ENCODE peak calls at places on chromosomes 11 and 22, in nine cellular contexts. C, L, S, T, R, X, U, A and Q are unnamed samples.

GRCh38 chr11:102451693-102452460 is 688 bp downstream of the TMEM123 start:
- DNase-seq in C (peak), L (peak), S (peak), T (peak), R (peak), X (peak), U (peak), A (peak), Q (peak)

GRCh38 chr22:37575490-37576003 is 4.3 kb downstream of the LGALS2 start:
- DNase-seq in C (no peak), L (no peak), S (no peak), T (no peak), R (no peak), X (no peak), U (no peak), A (no peak), Q (no peak)

GRCh38 chr22:50727678-50728522 is 10.1 kb upstream of the ACR start:
- DNase-seq in C (peak), L (no peak), S (peak), T (no peak), R (no peak), X (no peak), U (no peak), A (no peak), Q (no peak)

GRCh38 chr11:61482513-61482912 is 26.0 kb upstream of the LRRC10B start:
- DNase-seq in C (no peak), L (no peak), S (no peak), T (peak), R (peak), X (no peak), U (peak), A (peak), Q (peak)

GRCh38 chr11:72712168-72712721 is 38.0 kb upstream of the PDE2A start:
- DNase-seq in C (no peak), L (peak), S (peak), T (no peak), R (no peak), X (no peak), U (no peak), A (no peak), Q (no peak)

GRCh38 chr22:23836692-23837495 is 1.9 kb downstream of the DERL3 start:
- DNase-seq in C (peak), L (no peak), S (peak), T (no peak), R (no peak), X (no peak), U (no peak), A (no peak), Q (no peak)

GRCh38 chr11:34851916-34852315 is 64.3 kb downstream of the APIP start:
- DNase-seq in C (no peak), L (no peak), S (no peak), T (no peak), R (no peak), X (no peak), U (no peak), A (no peak), Q (no peak)

GRCh38 chr11:44770401-44770800 is 43.6 kb downstream of the TSPAN18 start:
- DNase-seq in C (no peak), L (no peak), S (no peak), T (no peak), R (no peak), X (no peak), U (no peak), A (no peak), Q (no peak)

GRCh38 chr11:128689946-128690745 is 3.7 kb upstream of the FLI1 start:
- DNase-seq in C (no peak), L (no peak), S (no peak), T (no peak), R (no peak), X (no peak), U (no peak), A (no peak), Q (no peak)

GRCh38 chr11:113554531-113554930 is 79.3 kb upstream of the DRD2 start:
- DNase-seq in C (no peak), L (no peak), S (no peak), T (no peak), R (peak), X (no peak), U (no peak), A (no peak), Q (no peak)

GRCh38 chr11:3077174-3077839 is 20.1 kb upstream of the CARS1 start:
- DNase-seq in C (no peak), L (no peak), S (no peak), T (peak), R (no peak), X (peak), U (no peak), A (no peak), Q (no peak)

GRCh38 chr22:38317995-38318715 is 922 bp upstream of the CSNK1E start:
- DNase-seq in C (peak), L (peak), S (peak), T (peak), R (peak), X (peak), U (no peak), A (no peak), Q (no peak)

GRCh38 chr11:7520981-7521487 is 7.2 kb downstream of the PPFIBP2 start:
- DNase-seq in C (no peak), L (no peak), S (no peak), T (no peak), R (no peak), X (no peak), U (peak), A (no peak), Q (peak)

GRCh38 chr11:63683133-63683991 is 2.1 kb downstream of the RTN3 start:
- DNase-seq in C (no peak), L (peak), S (no peak), T (no peak), R (no peak), X (no peak), U (no peak), A (no peak), Q (no peak)

GRCh38 chr11:33697997-33698396 is 2.6 kb downstream of the C11orf91 start:
- DNase-seq in C (no peak), L (no peak), S (no peak), T (no peak), R (no peak), X (no peak), U (no peak), A (no peak), Q (no peak)

GRCh38 chr11:33701302-33701701 is 676 bp upstream of the C11orf91 start:
- DNase-seq in C (no peak), L (peak), S (no peak), T (no peak), R (no peak), X (no peak), U (no peak), A (no peak), Q (no peak)

GRCh38 chr11:65426839-65427690 is 4.5 kb downstream of the NEAT1 start:
- DNase-seq in C (peak), L (peak), S (peak), T (no peak), R (no peak), X (no peak), U (no peak), A (peak), Q (no peak)

GRCh38 chr11:45724145-45724544 is 58.7 kb upstream of the CHST1 start:
- DNase-seq in C (no peak), L (no peak), S (no peak), T (no peak), R (peak), X (no peak), U (no peak), A (no peak), Q (no peak)

GRCh38 chr11:2816941-2817421 is 68.6 kb downstream of the CDKN1C start:
- DNase-seq in C (no peak), L (peak), S (peak), T (no peak), R (no peak), X (no peak), U (no peak), A (no peak), Q (no peak)

GRCh38 chr11:11857769-11858168 is 16.0 kb downstream of the USP47 start:
- DNase-seq in C (no peak), L (no peak), S (no peak), T (peak), R (no peak), X (peak), U (no peak), A (no peak), Q (no peak)

GRCh38 chr11:11845066-11845465 is 3.3 kb downstream of the USP47 start:
- DNase-seq in C (no peak), L (no peak), S (no peak), T (peak), R (no peak), X (no peak), U (no peak), A (peak), Q (no peak)

GRCh38 chr11:9577551-9577950 is 4.1 kb downstream of the WEE1 start:
- DNase-seq in C (no peak), L (peak), S (no peak), T (no peak), R (no peak), X (no peak), U (no peak), A (no peak), Q (no peak)

GRCh38 chr22:28239941-28240340 is 320.9 kb upstream of the PITPNB start:
- DNase-seq in C (no peak), L (no peak), S (no peak), T (no peak), R (no peak), X (no peak), U (no peak), A (no peak), Q (no peak)

GRCh38 chr11:87889126-87889525 is 286.1 kb downstream of the RAB38 start:
- DNase-seq in C (no peak), L (peak), S (no peak), T (no peak), R (no peak), X (no peak), U (no peak), A (no peak), Q (no peak)

GRCh38 chr11:86021390-86021789 is 47.5 kb downstream of the PICALM start:
- DNase-seq in C (no peak), L (no peak), S (no peak), T (no peak), R (no peak), X (no peak), U (no peak), A (no peak), Q (no peak)

GRCh38 chr11:68927280-68928107 is 23.8 kb downstream of the IGHMBP2 start:
- DNase-seq in C (no peak), L (no peak), S (no peak), T (no peak), R (no peak), X (no peak), U (peak), A (no peak), Q (peak)

GRCh38 chr11:61335355-61335710 is 2.3 kb downstream of the TKFC start:
- DNase-seq in C (no peak), L (no peak), S (no peak), T (no peak), R (no peak), X (no peak), U (no peak), A (no peak), Q (no peak)

GRCh38 chr11:91091564-91091963 is 868.7 kb upstream of the CHORDC1 start:
- DNase-seq in C (no peak), L (no peak), S (no peak), T (no peak), R (no peak), X (no peak), U (no peak), A (no peak), Q (no peak)

GRCh38 chr22:28051787-28052356 is 132.8 kb upstream of the PITPNB start:
- DNase-seq in C (peak), L (peak), S (peak), T (peak), R (peak), X (peak), U (peak), A (peak), Q (peak)

GRCh38 chr11:57776101-57776511 is 14.5 kb downstream of the CTNND1 start:
- DNase-seq in C (no peak), L (no peak), S (no peak), T (no peak), R (peak), X (no peak), U (no peak), A (no peak), Q (no peak)

GRCh38 chr11:68311155-68312116 is 955 bp upstream of the LRP5 start:
- DNase-seq in C (peak), L (no peak), S (no peak), T (no peak), R (no peak), X (no peak), U (no peak), A (no peak), Q (no peak)

GRCh38 chr11:130128626-130129025 is 31.0 kb upstream of the ST14 start:
- DNase-seq in C (no peak), L (no peak), S (no peak), T (no peak), R (no peak), X (no peak), U (no peak), A (no peak), Q (no peak)

GRCh38 chr11:61290905-61291690 is 4.0 kb downstream of the VWCE start:
- DNase-seq in C (no peak), L (no peak), S (no peak), T (no peak), R (no peak), X (no peak), U (no peak), A (peak), Q (no peak)

GRCh38 chr22:42819412-42820069 is 37.5 kb downstream of the ARFGAP3 start:
- DNase-seq in C (no peak), L (no peak), S (no peak), T (no peak), R (no peak), X (no peak), U (no peak), A (no peak), Q (no peak)

GRCh38 chr22:42821386-42821785 is 35.7 kb downstream of the ARFGAP3 start:
- DNase-seq in C (no peak), L (no peak), S (no peak), T (no peak), R (no peak), X (no peak), U (no peak), A (no peak), Q (no peak)

GRCh38 chr22:42817556-42817955 is 39.5 kb downstream of the ARFGAP3 start:
- DNase-seq in C (no peak), L (peak), S (no peak), T (no peak), R (no peak), X (no peak), U (no peak), A (no peak), Q (no peak)

GRCh38 chr22:42816339-42816738 is 40.7 kb downstream of the ARFGAP3 start:
- DNase-seq in C (no peak), L (no peak), S (no peak), T (no peak), R (no peak), X (no peak), U (no peak), A (no peak), Q (no peak)

GRCh38 chr22:42820075-42820763 is 36.9 kb downstream of the ARFGAP3 start:
- DNase-seq in C (no peak), L (peak), S (no peak), T (no peak), R (no peak), X (no peak), U (no peak), A (no peak), Q (no peak)
- TF ChIP-seq CTCF in C (no peak), L (no peak), S (no peak), T (peak), R (peak), X (peak), U (no peak), A (no peak), Q (no peak)

GRCh38 chr11:77188912-77189491 is 61.0 kb downstream of the MYO7A start:
- DNase-seq in C (peak), L (no peak), S (no peak), T (peak), R (no peak), X (no peak), U (no peak), A (no peak), Q (no peak)

GRCh38 chr11:77189588-77190210 is 61.7 kb downstream of the MYO7A start:
- DNase-seq in C (peak), L (no peak), S (no peak), T (no peak), R (no peak), X (no peak), U (no peak), A (no peak), Q (no peak)

GRCh38 chr11:77187105-77187750 is 59.2 kb downstream of the MYO7A start:
- DNase-seq in C (peak), L (no peak), S (no peak), T (no peak), R (no peak), X (no peak), U (no peak), A (no peak), Q (no peak)

GRCh38 chr11:77187776-77188175 is 59.7 kb downstream of the MYO7A start:
- DNase-seq in C (peak), L (no peak), S (no peak), T (no peak), R (no peak), X (no peak), U (no peak), A (no peak), Q (no peak)

DNA sequence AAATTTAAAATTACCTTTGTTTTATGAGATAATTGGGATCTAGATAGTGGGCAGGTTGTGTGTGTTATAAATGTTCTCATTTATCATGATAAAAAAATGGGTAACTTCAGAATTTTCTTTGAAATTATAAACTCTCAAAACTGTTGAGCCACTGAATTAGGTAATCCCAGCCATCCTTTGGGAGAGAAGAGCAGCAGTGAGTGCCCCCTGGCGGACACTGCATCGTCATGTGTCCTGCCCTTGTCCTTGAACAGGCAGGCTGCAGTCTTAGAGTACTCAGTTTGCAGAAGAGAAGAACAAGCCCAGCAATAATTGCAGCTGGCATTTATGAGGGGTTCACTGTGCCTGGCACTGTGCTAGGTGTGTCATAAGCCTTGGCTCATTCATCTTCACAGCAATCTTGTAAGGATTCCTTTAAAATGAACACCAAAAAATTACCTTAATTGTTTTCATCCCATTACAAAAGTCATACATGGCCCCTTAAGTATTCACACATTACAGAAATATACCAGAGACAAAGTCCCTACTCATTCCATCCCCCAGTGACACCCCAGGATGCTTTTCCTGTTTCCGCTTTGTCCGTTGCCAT is 60.4 kb downstream of the MYO7A start:
- DNase-seq in C (peak), L (peak), S (peak), T (peak), R (peak), X (peak), U (peak), A (peak), Q (peak)
- TF ChIP-seq CTCF in C (peak), L (peak), S (peak), T (peak), R (peak), X (peak), U (peak), A (peak), Q (peak)

DNA sequence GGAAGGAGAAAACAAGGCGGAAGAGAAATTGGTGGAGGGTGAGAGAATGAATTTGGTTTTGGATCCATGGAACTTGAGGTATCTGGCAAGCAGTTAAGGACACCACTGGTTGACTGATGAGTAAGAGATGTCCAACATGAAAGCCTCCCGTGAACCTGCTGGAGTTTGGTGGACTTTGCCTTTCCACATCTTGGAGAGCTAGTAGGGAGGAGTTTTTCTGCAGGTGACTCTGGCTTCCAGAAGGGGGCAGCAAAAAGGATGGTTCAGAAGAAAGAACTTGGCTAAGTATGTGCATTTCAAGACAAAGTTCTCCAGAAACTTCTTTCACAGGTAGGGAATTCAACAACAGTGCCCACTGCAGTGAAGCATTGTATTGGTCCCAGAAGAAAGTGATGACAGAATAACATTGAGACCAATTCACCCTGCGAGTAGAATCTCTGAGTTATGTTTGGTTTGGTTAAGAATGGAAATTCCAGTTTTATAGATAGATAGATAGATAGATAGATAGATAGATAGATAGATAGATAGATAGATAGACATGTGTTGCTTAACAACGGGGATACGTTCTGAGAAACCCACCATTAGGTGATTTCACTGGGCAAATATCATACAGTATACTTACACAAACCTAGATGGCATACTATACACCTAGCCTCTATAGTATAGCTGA is 28.5 kb downstream of the DCDC1 start:
- DNase-seq in C (no peak), L (peak), S (no peak), T (peak), R (peak), X (peak), U (peak), A (peak), Q (peak)
- TF ChIP-seq CTCF in C (peak), L (peak), S (no peak), T (peak), R (peak), X (peak), U (peak), A (peak), Q (peak)

GRCh38 chr22:45564349-45565030 is 61.8 kb downstream of the FBLN1 start:
- DNase-seq in C (peak), L (no peak), S (no peak), T (no peak), R (no peak), X (no peak), U (no peak), A (no peak), Q (no peak)

GRCh38 chr22:45563362-45564040 is 60.8 kb downstream of the FBLN1 start:
- DNase-seq in C (peak), L (no peak), S (no peak), T (no peak), R (no peak), X (no peak), U (no peak), A (no peak), Q (no peak)

GRCh38 chr22:45565171-45565570 is 62.5 kb downstream of the FBLN1 start:
- DNase-seq in C (peak), L (no peak), S (no peak), T (no peak), R (no peak), X (no peak), U (no peak), A (no peak), Q (no peak)

GRCh38 chr22:45562102-45562501 is 59.4 kb downstream of the FBLN1 start:
- DNase-seq in C (no peak), L (no peak), S (no peak), T (no peak), R (no peak), X (no peak), U (no peak), A (no peak), Q (no peak)

GRCh38 chr22:45562537-45563361 is 60.1 kb downstream of the FBLN1 start:
- DNase-seq in C (peak), L (no peak), S (no peak), T (no peak), R (no peak), X (no peak), U (no peak), A (no peak), Q (no peak)
- TF ChIP-seq CTCF in C (no peak), L (no peak), S (no peak), T (no peak), R (no peak), X (no peak), U (no peak), A (no peak), Q (no peak)